ENCODE peak calls at places on chromosomes 3 and 15, in eight cellular contexts. One of them, this sample, is unnamed.

GRCh38 chr3:126501736-126502135 is 15.8 kb downstream of the UROC1 start:
- DNase-seq in esophagus muscularis mucosa: no peak
- DNase-seq in CD8-positive, alpha-beta T cell: no peak
- DNase-seq in hepatocyte: no peak
- DNase-seq in transverse colon: no peak
- DNase-seq in PC-3: no peak
- DNase-seq in cardiac muscle cell: peak; percentile 11
- DNase-seq in testis: no peak
- DNase-seq in this sample: no peak

GRCh38 chr15:96333194-96334016 is 2.9 kb downstream of the NR2F2 start:
- DNase-seq in CD8-positive, alpha-beta T cell: no peak
- DNase-seq in hepatocyte: peak; percentile 54
- DNase-seq in testis: no peak
- DNase-seq in esophagus muscularis mucosa: peak; percentile 91
- DNase-seq in PC-3: peak; percentile 19
- DNase-seq in transverse colon: peak; percentile 20
- DNase-seq in cardiac muscle cell: peak; percentile 70
- DNase-seq in this sample: peak; percentile 60

GRCh38 chr15:39438260-39438659 is 142.6 kb upstream of the THBS1 start:
- DNase-seq in PC-3: no peak
- DNase-seq in transverse colon: no peak
- DNase-seq in testis: no peak
- DNase-seq in CD8-positive, alpha-beta T cell: no peak
- DNase-seq in cardiac muscle cell: no peak
- DNase-seq in hepatocyte: no peak
- DNase-seq in esophagus muscularis mucosa: no peak
- DNase-seq in this sample: no peak

GRCh38 chr15:59158701-59159034 is 48.0 kb upstream of the LDHAL6B start:
- DNase-seq in CD8-positive, alpha-beta T cell: no peak
- DNase-seq in hepatocyte: no peak
- DNase-seq in PC-3: no peak
- DNase-seq in cardiac muscle cell: no peak
- DNase-seq in testis: no peak
- DNase-seq in transverse colon: no peak
- DNase-seq in esophagus muscularis mucosa: no peak
- DNase-seq in this sample: no peak

GRCh38 chr3:184540777-184541681 is 20.6 kb upstream of the EPHB3 start:
- DNase-seq in testis: peak; percentile 79
- DNase-seq in PC-3: peak; percentile 89
- DNase-seq in transverse colon: peak; percentile 87
- DNase-seq in CD8-positive, alpha-beta T cell: peak; percentile 79
- DNase-seq in hepatocyte: peak; percentile 93
- DNase-seq in cardiac muscle cell: peak; percentile 81
- DNase-seq in esophagus muscularis mucosa: peak; percentile 90
- DNase-seq in this sample: peak; percentile 96

GRCh38 chr3:54572197-54572895 is 355.5 kb downstream of the LRTM1 start:
- DNase-seq in esophagus muscularis mucosa: peak; percentile 17
- DNase-seq in testis: no peak
- DNase-seq in CD8-positive, alpha-beta T cell: no peak
- DNase-seq in hepatocyte: no peak
- DNase-seq in transverse colon: no peak
- DNase-seq in cardiac muscle cell: no peak
- DNase-seq in PC-3: no peak
- DNase-seq in this sample: no peak

GRCh38 chr15:41983221-41983620 is 10.9 kb upstream of the EHD4 start:
- DNase-seq in CD8-positive, alpha-beta T cell: no peak
- DNase-seq in PC-3: no peak
- DNase-seq in esophagus muscularis mucosa: no peak
- DNase-seq in cardiac muscle cell: no peak
- DNase-seq in transverse colon: no peak
- DNase-seq in testis: no peak
- DNase-seq in hepatocyte: no peak
- DNase-seq in this sample: no peak

GRCh38 chr3:108153451-108153981 is 62.7 kb upstream of the CD47 start:
- DNase-seq in cardiac muscle cell: peak; percentile 46
- DNase-seq in hepatocyte: peak; percentile 71
- DNase-seq in PC-3: peak; percentile 71
- DNase-seq in testis: peak; percentile 66
- DNase-seq in transverse colon: peak; percentile 66
- DNase-seq in CD8-positive, alpha-beta T cell: peak; percentile 32
- DNase-seq in esophagus muscularis mucosa: no peak
- DNase-seq in this sample: peak; percentile 61

GRCh38 chr3:193998628-193999027 is 137.3 kb upstream of the HES1 start:
- DNase-seq in esophagus muscularis mucosa: no peak
- DNase-seq in PC-3: no peak
- DNase-seq in cardiac muscle cell: no peak
- DNase-seq in hepatocyte: no peak
- DNase-seq in CD8-positive, alpha-beta T cell: no peak
- DNase-seq in testis: no peak
- DNase-seq in transverse colon: no peak
- DNase-seq in this sample: no peak

GRCh38 chr15:72339777-72340177 is 19.8 kb upstream of the CELF6 start:
- DNase-seq in cardiac muscle cell: no peak
- DNase-seq in CD8-positive, alpha-beta T cell: no peak
- DNase-seq in PC-3: peak; percentile 73
- DNase-seq in testis: no peak
- DNase-seq in hepatocyte: peak; percentile 68
- DNase-seq in transverse colon: no peak
- DNase-seq in esophagus muscularis mucosa: no peak
- DNase-seq in this sample: no peak

GRCh38 chr3:76961284-76961683 is 78.6 kb upstream of the ROBO2 start:
- DNase-seq in cardiac muscle cell: no peak
- DNase-seq in testis: no peak
- DNase-seq in hepatocyte: no peak
- DNase-seq in CD8-positive, alpha-beta T cell: no peak
- DNase-seq in PC-3: no peak
- DNase-seq in transverse colon: no peak
- DNase-seq in esophagus muscularis mucosa: no peak
- DNase-seq in this sample: no peak

GRCh38 chr15:73517566-73517965 is 74.6 kb downstream of the REC114 start:
- DNase-seq in CD8-positive, alpha-beta T cell: no peak
- DNase-seq in cardiac muscle cell: peak; percentile 89
- DNase-seq in transverse colon: no peak
- DNase-seq in PC-3: no peak
- DNase-seq in hepatocyte: no peak
- DNase-seq in esophagus muscularis mucosa: no peak
- DNase-seq in testis: no peak
- DNase-seq in this sample: no peak

GRCh38 chr3:169811606-169812123 is 1.0 kb upstream of the LRRIQ4 start:
- DNase-seq in testis: peak; percentile 18
- DNase-seq in hepatocyte: peak; percentile 30
- DNase-seq in CD8-positive, alpha-beta T cell: no peak
- DNase-seq in cardiac muscle cell: peak; percentile 32
- DNase-seq in esophagus muscularis mucosa: no peak
- DNase-seq in transverse colon: no peak
- DNase-seq in PC-3: peak; percentile 72
- DNase-seq in this sample: no peak

GRCh38 chr3:117962750-117963149 is 1071.9 kb downstream of the IGSF11 start:
- DNase-seq in cardiac muscle cell: no peak
- DNase-seq in testis: no peak
- DNase-seq in esophagus muscularis mucosa: no peak
- DNase-seq in PC-3: no peak
- DNase-seq in CD8-positive, alpha-beta T cell: no peak
- DNase-seq in transverse colon: no peak
- DNase-seq in hepatocyte: no peak
- DNase-seq in this sample: no peak

GRCh38 chr3:43055806-43056770 is 49.8 kb downstream of the POMGNT2 start:
- DNase-seq in testis: no peak
- DNase-seq in PC-3: no peak
- DNase-seq in esophagus muscularis mucosa: peak; percentile 82
- DNase-seq in hepatocyte: no peak
- DNase-seq in CD8-positive, alpha-beta T cell: no peak
- DNase-seq in transverse colon: no peak
- DNase-seq in cardiac muscle cell: no peak
- DNase-seq in this sample: no peak

GRCh38 chr3:197846491-197846890 is 55.4 kb downstream of the LRCH3 start:
- DNase-seq in hepatocyte: no peak
- DNase-seq in cardiac muscle cell: no peak
- DNase-seq in PC-3: no peak
- DNase-seq in testis: no peak
- DNase-seq in CD8-positive, alpha-beta T cell: no peak
- DNase-seq in transverse colon: no peak
- DNase-seq in esophagus muscularis mucosa: no peak
- DNase-seq in this sample: no peak

GRCh38 chr15:37103475-37104071 is 3.2 kb upstream of the MEIS2 start:
- DNase-seq in hepatocyte: no peak
- DNase-seq in PC-3: no peak
- DNase-seq in cardiac muscle cell: no peak
- DNase-seq in esophagus muscularis mucosa: no peak
- DNase-seq in transverse colon: no peak
- DNase-seq in CD8-positive, alpha-beta T cell: no peak
- DNase-seq in testis: no peak
- DNase-seq in this sample: no peak

GRCh38 chr3:1609416-1609815 is 489.2 kb upstream of the CNTN4 start:
- DNase-seq in cardiac muscle cell: no peak
- DNase-seq in CD8-positive, alpha-beta T cell: no peak
- DNase-seq in esophagus muscularis mucosa: no peak
- DNase-seq in transverse colon: no peak
- DNase-seq in PC-3: no peak
- DNase-seq in hepatocyte: no peak
- DNase-seq in testis: no peak
- DNase-seq in this sample: no peak

GRCh38 chr3:102410616-102411015 is 24.2 kb upstream of the ZPLD1 start:
- DNase-seq in PC-3: peak; percentile 53
- DNase-seq in hepatocyte: no peak
- DNase-seq in testis: no peak
- DNase-seq in esophagus muscularis mucosa: no peak
- DNase-seq in CD8-positive, alpha-beta T cell: no peak
- DNase-seq in transverse colon: no peak
- DNase-seq in cardiac muscle cell: no peak
- DNase-seq in this sample: no peak

GRCh38 chr15:83178869-83179325 is 28.7 kb downstream of the HDGFL3 start:
- DNase-seq in transverse colon: no peak
- DNase-seq in CD8-positive, alpha-beta T cell: no peak
- DNase-seq in esophagus muscularis mucosa: no peak
- DNase-seq in hepatocyte: no peak
- DNase-seq in testis: no peak
- DNase-seq in PC-3: no peak
- DNase-seq in cardiac muscle cell: peak; percentile 2
- DNase-seq in this sample: no peak

GRCh38 chr3:42020681-42021307 is 58.9 kb upstream of the ULK4 start:
- DNase-seq in testis: no peak
- DNase-seq in esophagus muscularis mucosa: no peak
- DNase-seq in cardiac muscle cell: no peak
- DNase-seq in hepatocyte: no peak
- DNase-seq in transverse colon: no peak
- DNase-seq in CD8-positive, alpha-beta T cell: no peak
- DNase-seq in PC-3: peak; percentile 93
- DNase-seq in this sample: no peak

GRCh38 chr3:23916152-23916885 is 471 bp downstream of the NKIRAS1 start:
- DNase-seq in hepatocyte: no peak
- DNase-seq in transverse colon: no peak
- DNase-seq in testis: no peak
- DNase-seq in CD8-positive, alpha-beta T cell: no peak
- DNase-seq in esophagus muscularis mucosa: no peak
- DNase-seq in PC-3: no peak
- DNase-seq in cardiac muscle cell: no peak
- DNase-seq in this sample: no peak

DNA sequence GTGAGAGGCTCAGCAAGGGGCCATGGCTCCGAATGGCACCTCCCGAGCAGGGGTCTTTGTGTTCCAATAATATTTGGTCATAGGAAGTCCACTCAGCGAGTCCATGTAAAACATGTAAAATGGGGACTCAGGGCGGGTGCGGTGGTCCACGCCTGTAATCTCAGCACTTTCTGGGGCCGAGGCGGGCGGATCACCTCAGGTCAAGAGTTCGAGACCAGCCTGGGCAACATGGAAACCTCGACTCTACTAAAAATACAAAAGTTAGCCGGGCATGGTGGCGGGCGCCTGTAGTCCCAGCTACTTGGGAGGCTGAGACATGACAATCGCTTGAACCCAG is 26.4 kb downstream of the EFCC1 start:
- DNase-seq in hepatocyte: no peak
- DNase-seq in cardiac muscle cell: no peak
- DNase-seq in transverse colon: no peak
- DNase-seq in CD8-positive, alpha-beta T cell: no peak
- DNase-seq in testis: no peak
- DNase-seq in PC-3: no peak
- DNase-seq in esophagus muscularis mucosa: no peak
- DNase-seq in this sample: no peak
- TF ChIP-seq CTCF in hepatocyte: no peak
- TF ChIP-seq CTCF in cardiac muscle cell: no peak
- TF ChIP-seq CTCF in transverse colon: no peak
- TF ChIP-seq CTCF in CD8-positive, alpha-beta T cell: no peak
- TF ChIP-seq CTCF in testis: no peak
- TF ChIP-seq CTCF in PC-3: no peak
- TF ChIP-seq CTCF in esophagus muscularis mucosa: no peak
- TF ChIP-seq CTCF in this sample: no peak

GRCh38 chr3:152260529-152260928 is 8.2 kb upstream of the MBNL1 start:
- DNase-seq in CD8-positive, alpha-beta T cell: no peak
- DNase-seq in cardiac muscle cell: no peak
- DNase-seq in hepatocyte: no peak
- DNase-seq in PC-3: no peak
- DNase-seq in transverse colon: no peak
- DNase-seq in testis: no peak
- DNase-seq in esophagus muscularis mucosa: no peak
- DNase-seq in this sample: no peak
- H3K4me1 ChIP-seq in CD8-positive, alpha-beta T cell: peaks cover 78% of the 10 kb centered on the region
- H3K4me1 ChIP-seq in cardiac muscle cell: peaks cover 15% of the 10 kb centered on the region
- H3K4me1 ChIP-seq in hepatocyte: peaks cover 17% of the 10 kb centered on the region
- H3K4me1 ChIP-seq in PC-3: peaks cover 32% of the 10 kb centered on the region
- H3K4me1 ChIP-seq in transverse colon: peaks cover 17% of the 10 kb centered on the region
- H3K4me1 ChIP-seq in testis: peaks cover 12% of the 10 kb centered on the region
- H3K4me1 ChIP-seq in esophagus muscularis mucosa: peaks cover 53% of the 10 kb centered on the region
- H3K4me1 ChIP-seq in this sample: peaks cover 34% of the 10 kb centered on the region

GRCh38 chr3:186083746-186084145 is 25.1 kb downstream of the ETV5 start:
- DNase-seq in esophagus muscularis mucosa: no peak
- DNase-seq in hepatocyte: no peak
- DNase-seq in CD8-positive, alpha-beta T cell: no peak
- DNase-seq in PC-3: no peak
- DNase-seq in transverse colon: no peak
- DNase-seq in cardiac muscle cell: peak; percentile 49
- DNase-seq in testis: no peak
- DNase-seq in this sample: no peak
- H3K27ac ChIP-seq in esophagus muscularis mucosa: no peak overlapping the region
- H3K27ac ChIP-seq in hepatocyte: no peak overlapping the region
- H3K27ac ChIP-seq in CD8-positive, alpha-beta T cell: no peak overlapping the region
- H3K27ac ChIP-seq in PC-3: no peak overlapping the region
- H3K27ac ChIP-seq in transverse colon: no peak overlapping the region
- H3K27ac ChIP-seq in cardiac muscle cell: peak overlapping the region; percentile 71
- H3K27ac ChIP-seq in testis: no peak overlapping the region
- H3K27ac ChIP-seq in this sample: no peak overlapping the region

DNA sequence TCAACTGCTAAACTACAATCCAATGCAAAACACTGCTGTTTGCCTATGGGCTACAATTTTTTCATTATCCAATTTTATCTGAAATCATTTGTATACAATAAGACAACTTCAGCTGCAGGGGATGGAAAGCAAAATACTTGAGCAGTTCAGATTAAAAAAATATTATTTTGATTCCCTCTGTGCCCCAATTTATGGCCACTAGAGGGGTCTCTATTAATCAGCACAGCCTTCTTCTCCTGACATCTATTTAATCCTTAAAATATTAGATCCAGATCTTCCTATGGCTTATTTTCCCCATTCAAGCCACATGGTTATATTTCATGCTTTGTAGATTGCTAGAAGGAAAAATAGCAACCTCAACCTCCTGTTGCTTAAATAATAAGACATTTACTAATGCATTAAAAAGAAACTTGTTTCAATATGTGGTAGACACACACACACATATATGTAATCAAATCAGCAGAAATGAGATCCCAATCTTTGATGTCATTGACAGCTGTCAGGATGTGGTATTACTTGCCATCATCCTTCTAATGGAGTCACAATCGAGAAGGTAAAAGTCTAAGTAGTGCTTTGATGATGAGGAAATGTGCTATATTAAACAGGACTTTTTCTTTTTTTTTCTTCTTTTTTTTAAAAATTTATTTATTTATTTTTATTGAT is 104.2 kb downstream of the P2RY1 start:
- DNase-seq in PC-3: no peak
- DNase-seq in transverse colon: no peak
- DNase-seq in cardiac muscle cell: no peak
- DNase-seq in testis: no peak
- DNase-seq in hepatocyte: no peak
- DNase-seq in esophagus muscularis mucosa: no peak
- DNase-seq in CD8-positive, alpha-beta T cell: no peak
- DNase-seq in this sample: no peak
- TF ChIP-seq CTCF in PC-3: peak; percentile 40
- TF ChIP-seq CTCF in transverse colon: no peak
- TF ChIP-seq CTCF in cardiac muscle cell: no peak
- TF ChIP-seq CTCF in testis: no peak
- TF ChIP-seq CTCF in hepatocyte: no peak
- TF ChIP-seq CTCF in esophagus muscularis mucosa: no peak
- TF ChIP-seq CTCF in CD8-positive, alpha-beta T cell: no peak
- TF ChIP-seq CTCF in this sample: no peak

This sample was measured in body of pancreas.